ENCODE peak calls at places on chromosomes 2 and 18, in six cellular contexts. O, K, Z, P, V and Q are unnamed samples.

GRCh38 chr2:12715258-12715865 is 1.4 kb upstream of the TRIB2 start:
- DNase-seq in O (no peak), K (no peak), P (no peak), Z (no peak), V (no peak), Q (no peak)

GRCh38 chr18:67402543-67402942 is 114.0 kb downstream of the DSEL start:
- DNase-seq in K (no peak), P (no peak), O (no peak), Z (no peak), V (no peak), Q (no peak)

GRCh38 chr18:23605941-23606340 is 19.6 kb upstream of the NPC1 start:
- DNase-seq in K (no peak), V (no peak), Z (no peak), P (no peak), O (no peak), Q (no peak)

GRCh38 chr18:48404707-48405106 is 4.5 kb downstream of the ZBTB7C start:
- DNase-seq in V (no peak), O (no peak), Z (no peak), P (no peak), K (no peak), Q (no peak)

GRCh38 chr18:50937183-50937582 is 30.7 kb upstream of the ELAC1 start:
- DNase-seq in P (no peak), V (no peak), O (no peak), K (no peak), Z (no peak), Q (no peak)

GRCh38 chr2:18630101-18630500 is 40.7 kb upstream of the NT5C1B start:
- DNase-seq in O (no peak), K (no peak), V (no peak), Z (no peak), P (no peak), Q (no peak)

GRCh38 chr18:13136689-13137040 is 81.9 kb upstream of the LDLRAD4 start:
- DNase-seq in O (no peak), P (peak), Z (no peak), K (no peak), V (peak), Q (peak)

GRCh38 chr2:101480764-101481163 is 5.9 kb upstream of the RFX8 start:
- DNase-seq in V (no peak), O (no peak), P (no peak), K (no peak), Z (no peak), Q (no peak)

GRCh38 chr18:12883684-12884520 is at the start of gene PTPN2:
- DNase-seq in Z (peak), K (peak), O (peak), P (peak), V (peak), Q (peak)

GRCh38 chr18:46916551-46917107 is 678 bp downstream of the PIAS2 start:
- DNase-seq in Z (no peak), O (no peak), V (no peak), P (peak), K (no peak), Q (no peak)

GRCh38 chr2:128305555-128306080 is 13.1 kb downstream of the HS6ST1 start:
- DNase-seq in P (peak), Z (no peak), K (no peak), O (peak), V (no peak), Q (no peak)

GRCh38 chr2:234071664-234072063 is 21.2 kb downstream of the SPP2 start:
- DNase-seq in K (no peak), P (no peak), O (no peak), V (no peak), Z (no peak), Q (no peak)

GRCh38 chr2:122368576-122369243 is 613.3 kb downstream of the TSN start:
- DNase-seq in Z (no peak), K (no peak), P (no peak), O (no peak), V (peak), Q (no peak)

GRCh38 chr2:222427606-222428320 is 3.4 kb downstream of the SGPP2 start:
- DNase-seq in P (peak), Z (no peak), K (no peak), O (no peak), V (peak), Q (no peak)

GRCh38 chr2:175576875-175577274 is 395.4 kb upstream of the ATP5MC3 start:
- DNase-seq in P (no peak), K (no peak), O (no peak), Z (no peak), V (no peak), Q (no peak)

GRCh38 chr2:129117427-129117826 is 798.8 kb upstream of the HS6ST1 start:
- DNase-seq in Z (no peak), V (no peak), P (no peak), K (no peak), O (no peak), Q (no peak)

GRCh38 chr2:45199973-45200372 is 190.7 kb upstream of the SIX2 start:
- DNase-seq in K (no peak), O (no peak), P (no peak), Z (no peak), V (no peak), Q (no peak)

GRCh38 chr18:57009836-57010235 is 137.1 kb upstream of the BOD1L2 start:
- DNase-seq in O (no peak), P (no peak), Z (no peak), V (no peak), K (no peak), Q (no peak)

GRCh38 chr2:191580581-191580980 is 97.4 kb upstream of the NABP1 start:
- DNase-seq in O (no peak), Z (no peak), K (no peak), P (no peak), V (no peak), Q (no peak)

GRCh38 chr2:10680957-10681356 is 8.8 kb downstream of the NOL10 start:
- DNase-seq in Z (no peak), K (no peak), O (no peak), P (no peak), V (no peak), Q (no peak)

GRCh38 chr2:10675126-10675525 is 14.6 kb downstream of the NOL10 start:
- DNase-seq in P (no peak), V (no peak), K (no peak), O (no peak), Z (no peak), Q (no peak)

GRCh38 chr2:10680214-10680613 is 9.6 kb downstream of the NOL10 start:
- DNase-seq in P (no peak), V (no peak), K (no peak), Z (no peak), O (no peak), Q (no peak)

GRCh38 chr2:10678225-10678624 is 11.6 kb downstream of the NOL10 start:
- DNase-seq in V (no peak), K (no peak), Z (no peak), O (no peak), P (no peak), Q (no peak)
- TF ChIP-seq CTCF in V (peak), K (no peak), Z (peak), O (no peak), P (no peak), Q (peak)

GRCh38 chr2:205696541-205697441 is 14.5 kb downstream of the NRP2 start:
- DNase-seq in Z (no peak), V (no peak), P (no peak), K (no peak), O (no peak), Q (no peak)
- TF ChIP-seq CTCF in Z (no peak), V (no peak), P (no peak), K (peak), O (no peak), Q (peak)

DNA sequence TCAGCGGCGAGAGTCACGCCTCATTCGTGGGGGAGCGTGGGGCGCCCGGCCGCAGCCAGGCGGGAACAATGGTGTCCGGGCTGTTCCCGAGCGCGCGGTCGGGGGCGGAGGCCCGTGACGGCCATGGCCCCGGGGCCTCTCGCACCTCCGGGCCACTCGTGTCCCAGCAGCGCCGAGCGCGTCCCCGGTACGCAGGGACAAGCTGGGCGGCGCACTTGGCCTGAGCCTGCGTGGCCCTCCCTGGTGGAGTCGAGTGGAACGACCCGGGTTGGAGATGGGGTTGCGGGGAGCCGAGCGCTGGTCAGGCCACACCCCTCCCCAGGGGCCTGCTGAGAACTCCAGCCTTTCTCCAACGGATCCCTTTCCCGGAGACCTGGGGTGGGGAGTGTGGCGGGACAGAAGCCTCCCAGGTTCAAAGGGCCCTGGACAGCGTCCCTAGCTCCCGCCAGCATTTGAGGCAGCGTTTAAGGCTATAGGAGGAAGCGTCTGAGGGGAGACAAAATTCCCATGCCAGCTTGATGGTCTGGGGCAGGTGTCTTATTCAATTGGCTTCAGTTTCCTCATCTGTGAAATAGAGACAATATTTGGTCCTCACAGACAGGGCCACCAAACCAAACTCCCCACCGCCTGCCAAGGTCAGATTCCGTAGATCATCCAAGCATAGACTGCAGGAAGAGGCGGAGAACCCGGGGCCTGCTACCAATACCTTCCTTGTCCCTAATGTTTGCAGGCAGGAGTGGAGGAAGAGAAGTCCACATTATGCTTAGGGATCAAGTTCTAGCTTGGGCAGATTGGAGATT is 545 bp downstream of the CNDP2 start:
- DNase-seq in Z (peak), V (peak), K (peak), P (no peak), O (peak), Q (peak)
- TF ChIP-seq CTCF in Z (no peak), V (no peak), K (no peak), P (no peak), O (peak), Q (no peak)

DNA sequence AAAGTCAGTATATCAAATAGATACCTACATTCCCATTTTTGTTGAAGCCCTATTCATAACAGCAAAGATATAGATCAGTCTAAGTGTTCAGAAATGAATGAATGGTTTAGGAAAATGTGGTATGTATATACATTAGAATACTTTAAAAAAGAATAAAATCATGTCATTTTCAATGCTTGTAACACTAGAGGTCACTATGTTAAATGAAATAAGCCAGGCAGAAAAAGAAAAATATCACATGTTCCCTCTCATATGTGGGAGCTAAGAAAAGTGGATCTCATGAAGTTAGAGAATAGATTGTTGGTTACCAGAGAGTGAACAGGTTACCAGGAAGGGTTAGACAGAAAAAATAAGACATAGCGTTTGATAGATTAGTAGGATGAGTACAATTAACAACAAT is 1111.0 kb upstream of the SLC39A10 start:
- DNase-seq in V (no peak), K (peak), Z (no peak), O (no peak), P (no peak), Q (no peak)
- TF ChIP-seq CTCF in V (peak), K (peak), Z (no peak), O (no peak), P (peak), Q (peak)

GRCh38 chr2:201261471-201261870 is 1.1 kb downstream of the CASP8 start:
- DNase-seq in K (no peak), P (no peak), Z (peak), O (no peak), V (no peak), Q (no peak)
- TF ChIP-seq CTCF in K (no peak), P (no peak), Z (no peak), O (no peak), V (no peak), Q (no peak)